ENCODE peak calls at places on chromosome 21, in seven cellular contexts. V, B, R, D, X, A and I are unnamed samples.

GRCh38 chr21:25568230-25568629 is 39.1 kb downstream of the MRPL39 start:
- DNase-seq in V (no peak), D (no peak), B (peak), X (no peak), R (no peak), A (no peak), I (no peak)

GRCh38 chr21:43001316-43001715 is 27.0 kb downstream of the PKNOX1 start:
- DNase-seq in R (no peak), V (no peak), D (no peak), B (no peak), X (no peak), A (no peak), I (no peak)

GRCh38 chr21:42861311-42862122 is 17.8 kb downstream of the WDR4 start:
- DNase-seq in A (no peak), R (no peak), B (no peak), V (no peak), D (no peak), X (no peak), I (no peak)

GRCh38 chr21:26709090-26709489 is 136.0 kb upstream of the CYYR1 start:
- DNase-seq in D (peak), X (no peak), R (no peak), A (no peak), V (no peak), B (peak), I (no peak)

GRCh38 chr21:37644666-37645065 is 271.6 kb downstream of the KCNJ6 start:
- DNase-seq in D (no peak), A (no peak), V (no peak), B (no peak), X (no peak), R (no peak), I (no peak)

GRCh38 chr21:39851219-39851618 is 16.0 kb upstream of the PCP4 start:
- DNase-seq in B (no peak), A (no peak), V (no peak), D (no peak), R (no peak), X (no peak), I (no peak)

GRCh38 chr21:44656868-44657267 is 864 bp upstream of the KRTAP12-3 start:
- DNase-seq in X (no peak), R (no peak), B (no peak), V (peak), A (no peak), D (no peak), I (no peak)

GRCh38 chr21:42358937-42359336 is 7.4 kb downstream of the TFF1 start:
- DNase-seq in B (no peak), D (no peak), R (no peak), X (no peak), V (no peak), A (no peak), I (no peak)

GRCh38 chr21:42740405-42740909 is 87.0 kb downstream of the PDE9A start:
- DNase-seq in V (no peak), B (no peak), R (no peak), D (no peak), X (no peak), A (no peak), I (no peak)

GRCh38 chr21:22201142-22201541 is 1202.9 kb downstream of the NCAM2 start:
- DNase-seq in V (no peak), R (no peak), B (no peak), X (no peak), A (no peak), D (no peak), I (no peak)

GRCh38 chr21:30340714-30341573 is 3.5 kb upstream of the KRTAP27-1 start:
- DNase-seq in B (peak), R (peak), A (peak), D (peak), X (peak), V (no peak), I (peak)

GRCh38 chr21:38297193-38297592 is 40.4 kb downstream of the KCNJ15 start:
- DNase-seq in X (no peak), A (no peak), R (no peak), D (peak), B (peak), V (no peak), I (no peak)

GRCh38 chr21:38669186-38669585 is 136.5 kb upstream of the ETS2 start:
- DNase-seq in X (peak), D (peak), A (peak), V (no peak), B (peak), R (peak), I (peak)

GRCh38 chr21:45596704-45597318 is 46.7 kb upstream of the PCBP3 start:
- DNase-seq in V (no peak), A (peak), X (peak), D (peak), R (peak), B (peak), I (peak)

GRCh38 chr21:16193758-16194606 is 464.2 kb downstream of the USP25 start:
- DNase-seq in A (peak), X (no peak), V (no peak), R (no peak), B (peak), D (peak), I (peak)

GRCh38 chr21:39220150-39220549 is 36.9 kb upstream of the PSMG1 start:
- DNase-seq in X (no peak), B (no peak), A (no peak), R (no peak), D (no peak), V (no peak), I (no peak)

GRCh38 chr21:45070970-45071369 is 3.4 kb upstream of the ADARB1 start:
- DNase-seq in A (no peak), R (no peak), B (no peak), V (no peak), D (no peak), X (no peak), I (no peak)

GRCh38 chr21:36768496-36768895 is 69.6 kb downstream of the SIM2 start:
- DNase-seq in X (no peak), D (no peak), R (no peak), V (no peak), B (no peak), A (no peak), I (no peak)

GRCh38 chr21:37072239-37072987 is 458 bp downstream of the PIGP start:
- DNase-seq in B (peak), R (no peak), D (peak), V (no peak), X (peak), A (peak), I (peak)

GRCh38 chr21:25735895-25736597 is 1.3 kb downstream of the GABPA start:
- DNase-seq in D (peak), R (no peak), A (no peak), B (peak), V (no peak), X (no peak), I (no peak)

GRCh38 chr21:42695324-42696025 is 42.1 kb downstream of the PDE9A start:
- DNase-seq in B (peak), R (no peak), V (no peak), X (no peak), A (no peak), D (peak), I (peak)

GRCh38 chr21:39518055-39518844 is 66.5 kb downstream of the SH3BGR start:
- DNase-seq in D (peak), B (peak), X (peak), V (no peak), A (peak), R (peak), I (peak)

GRCh38 chr21:35044770-35045538 is 4.1 kb downstream of the RUNX1 start:
- DNase-seq in R (no peak), D (no peak), B (no peak), X (no peak), V (no peak), A (no peak), I (no peak)

GRCh38 chr21:31918250-31918775 is 45.5 kb downstream of the HUNK start:
- DNase-seq in B (no peak), R (no peak), A (no peak), V (no peak), D (no peak), X (no peak), I (no peak)

GRCh38 chr21:42313501-42313969 is 1.7 kb downstream of the TFF3 start:
- DNase-seq in D (no peak), A (no peak), X (no peak), V (peak), B (no peak), R (peak), I (no peak)

GRCh38 chr21:35027558-35028450 is 21.3 kb downstream of the RUNX1 start:
- DNase-seq in X (no peak), D (no peak), R (no peak), A (no peak), B (no peak), V (no peak), I (no peak)

GRCh38 chr21:37862536-37862935 is 53.7 kb downstream of the KCNJ6 start:
- DNase-seq in V (no peak), R (peak), D (peak), X (peak), B (peak), A (peak), I (peak)

GRCh38 chr21:14900058-14900457 is 164.7 kb downstream of the NRIP1 start:
- DNase-seq in A (no peak), D (peak), V (no peak), R (no peak), X (no peak), B (peak), I (no peak)

GRCh38 chr21:36708512-36709029 is 9.7 kb downstream of the SIM2 start:
- DNase-seq in A (no peak), V (peak), D (no peak), X (no peak), R (no peak), B (no peak), I (no peak)

GRCh38 chr21:39885119-39885848 is 18.0 kb downstream of the PCP4 start:
- DNase-seq in X (no peak), V (no peak), D (no peak), B (no peak), R (peak), A (no peak), I (no peak)

GRCh38 chr21:37916795-37917142 is 512 bp upstream of the KCNJ6 start:
- DNase-seq in V (no peak), B (peak), X (no peak), A (no peak), D (no peak), R (peak), I (peak)

GRCh38 chr21:42038826-42039425 is 28.8 kb upstream of the ZBTB21 start:
- DNase-seq in A (no peak), D (no peak), B (no peak), V (no peak), X (no peak), R (no peak), I (no peak)

GRCh38 chr21:35775778-35776515 is 284.4 kb downstream of the SETD4 start:
- DNase-seq in V (no peak), B (no peak), R (no peak), X (no peak), A (no peak), D (peak), I (no peak)

GRCh38 chr21:29645666-29646553 is 293.9 kb downstream of the GRIK1 start:
- DNase-seq in V (no peak), X (no peak), D (no peak), B (no peak), R (no peak), A (no peak), I (no peak)

GRCh38 chr21:45142469-45142868 is 68.1 kb downstream of the ADARB1 start:
- DNase-seq in R (no peak), D (no peak), B (peak), A (no peak), X (no peak), V (no peak), I (no peak)